ENCODE peak calls at places on chromosome 7, in ten cellular contexts. I is K562; U is suprapubic skin; Q is Panc1; J is PC-9; X is CD8-positive, alpha-beta T cell; K is testis; R is brain microvascular endothelial cell; E is mammary epithelial cell; Y is heart right ventricle. C is an unnamed sample.

GRCh38 chr7:151009340-151010001 is 14.8 kb downstream of the ATG9B start:
- DNase-seq in I (peak), U (no peak), Q (no peak), J (no peak), X (no peak), K (no peak), R (no peak), E (no peak), Y (no peak), C (no peak)

GRCh38 chr7:126637538-126637937 is 615.2 kb downstream of the GRM8 start:
- DNase-seq in I (no peak), U (no peak), Q (no peak), J (no peak), X (no peak), K (no peak), R (no peak), E (no peak), Y (no peak), C (no peak)

GRCh38 chr7:6640246-6640721 is 3.2 kb downstream of the ZNF316 start:
- DNase-seq in I (peak), U (peak), Q (no peak), J (no peak), X (no peak), K (no peak), R (peak), E (no peak), Y (no peak), C (no peak)

GRCh38 chr7:129041142-129041928 is 13.6 kb downstream of the TNPO3 start:
- DNase-seq in I (no peak), U (no peak), Q (no peak), J (no peak), X (no peak), K (no peak), R (peak), E (no peak), Y (no peak), C (no peak)

GRCh38 chr7:77455334-77455733 is 39.2 kb upstream of the GSAP start:
- DNase-seq in I (no peak), U (no peak), Q (peak), J (peak), X (no peak), K (no peak), R (peak), E (peak), Y (peak), C (peak)

GRCh38 chr7:22090107-22090506 is 144.4 kb upstream of the CDCA7L start:
- DNase-seq in I (no peak), U (no peak), Q (no peak), J (no peak), X (no peak), K (no peak), R (no peak), E (no peak), Y (no peak), C (no peak)

GRCh38 chr7:155590215-155591023 is 44.1 kb upstream of the CNPY1 start:
- DNase-seq in I (peak), U (no peak), Q (no peak), J (no peak), X (no peak), K (no peak), R (peak), E (no peak), Y (peak), C (no peak)

GRCh38 chr7:154503962-154504550 is 451.9 kb downstream of the DPP6 start:
- DNase-seq in I (peak), U (no peak), Q (peak), J (no peak), X (no peak), K (no peak), R (peak), E (peak), Y (no peak), C (peak)

GRCh38 chr7:129989466-129989865 is 36.7 kb upstream of the UBE2H start:
- DNase-seq in I (no peak), U (no peak), Q (no peak), J (peak), X (peak), K (no peak), R (no peak), E (peak), Y (no peak), C (no peak)

GRCh38 chr7:140349172-140349771 is 49.1 kb downstream of the SLC37A3 start:
- DNase-seq in I (no peak), U (no peak), Q (no peak), J (no peak), X (no peak), K (no peak), R (peak), E (no peak), Y (no peak), C (no peak)

GRCh38 chr7:7695418-7695817 is 23.0 kb downstream of the RPA3 start:
- DNase-seq in I (no peak), U (no peak), Q (no peak), J (no peak), X (no peak), K (no peak), R (no peak), E (no peak), Y (no peak), C (no peak)

GRCh38 chr7:151143261-151144015 is 24.1 kb downstream of the GBX1 start:
- DNase-seq in I (no peak), U (peak), Q (no peak), J (no peak), X (peak), K (peak), R (no peak), E (no peak), Y (no peak), C (no peak)

GRCh38 chr7:74606101-74606908 is 51.2 kb upstream of the GTF2I start:
- DNase-seq in I (no peak), U (no peak), Q (no peak), J (peak), X (peak), K (peak), R (no peak), E (no peak), Y (peak), C (no peak)

GRCh38 chr7:68414631-68415425 is 1183.4 kb upstream of the AUTS2 start:
- DNase-seq in I (peak), U (no peak), Q (no peak), J (no peak), X (no peak), K (no peak), R (no peak), E (no peak), Y (no peak), C (no peak)

GRCh38 chr7:100897111-100897608 is 1.5 kb upstream of the ACHE start:
- DNase-seq in I (peak), U (no peak), Q (no peak), J (peak), X (peak), K (peak), R (no peak), E (no peak), Y (peak), C (no peak)

GRCh38 chr7:69962077-69962855 is 364.0 kb downstream of the AUTS2 start:
- DNase-seq in I (no peak), U (no peak), Q (no peak), J (no peak), X (no peak), K (peak), R (no peak), E (no peak), Y (peak), C (no peak)

GRCh38 chr7:105473163-105473562 is 48.9 kb downstream of the PUS7 start:
- DNase-seq in I (no peak), U (no peak), Q (no peak), J (no peak), X (no peak), K (peak), R (peak), E (peak), Y (no peak), C (no peak)
- H3K27ac ChIP-seq in I (no peak), U (no peak), Q (no peak), J (no peak), X (no peak), K (no peak), R (peak), E (no peak), Y (no peak), C (peak)

GRCh38 chr7:44748948-44749731 is 493 bp downstream of the ZMIZ2 start:
- DNase-seq in I (no peak), U (no peak), Q (no peak), J (no peak), X (peak), K (peak), R (no peak), E (no peak), Y (no peak), C (no peak)
- TF ChIP-seq CTCF in I (no peak), U (no peak), Q (no peak), J (no peak), X (no peak), K (no peak), R (no peak), E (no peak), Y (no peak), C (no peak)

DNA sequence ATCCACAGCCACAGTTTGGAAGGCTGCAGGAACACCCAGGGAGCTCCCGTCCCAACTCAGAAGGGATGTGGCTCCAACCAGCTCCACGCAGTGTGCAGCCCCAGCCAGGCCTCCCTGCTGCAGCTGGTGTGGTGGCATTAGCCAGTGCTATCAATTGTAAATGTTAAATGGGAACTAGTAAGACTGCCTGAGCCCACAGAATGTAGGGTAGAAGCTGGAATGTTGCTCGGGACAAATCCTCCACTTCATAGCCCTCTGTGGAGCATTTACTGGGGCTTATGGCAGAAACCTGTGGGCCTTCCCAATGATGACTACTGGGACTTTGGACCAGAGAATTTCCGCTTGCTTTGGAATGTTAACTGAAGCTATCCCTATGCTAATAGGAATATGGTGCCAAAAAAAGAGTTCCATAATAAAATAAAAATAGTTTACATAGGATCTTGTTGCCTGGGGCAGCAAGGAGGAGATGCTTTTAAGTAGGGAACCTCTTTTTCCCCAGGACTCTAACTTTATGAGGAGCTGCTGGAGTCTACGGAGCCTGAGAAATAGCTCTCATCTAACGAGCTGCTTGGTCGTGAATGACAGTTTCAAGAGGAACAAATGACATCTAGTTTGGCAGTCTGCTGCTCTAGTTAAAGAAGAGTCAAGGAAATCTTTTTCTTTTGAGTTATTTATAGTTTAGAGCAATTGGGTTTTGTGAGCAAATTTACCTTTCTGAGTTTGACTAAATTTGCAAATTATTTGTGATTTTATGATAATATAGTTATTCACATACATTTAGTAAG is 5.8 kb upstream of the DYNC2I1 start:
- DNase-seq in I (no peak), U (no peak), Q (no peak), J (no peak), X (no peak), K (no peak), R (no peak), E (no peak), Y (no peak), C (no peak)
- H3K27ac ChIP-seq in I (no peak), U (no peak), Q (no peak), J (no peak), X (no peak), K (no peak), R (no peak), E (no peak), Y (no peak), C (no peak)

GRCh38 chr7:99499713-99500636 is at the start of gene ZNF394:
- DNase-seq in I (peak), U (peak), Q (peak), J (peak), X (peak), K (peak), R (peak), E (peak), Y (peak), C (peak)
- TF ChIP-seq CTCF in I (no peak), U (no peak), Q (no peak), J (no peak), X (no peak), K (no peak), R (peak), E (no peak), Y (peak), C (no peak)

DNA sequence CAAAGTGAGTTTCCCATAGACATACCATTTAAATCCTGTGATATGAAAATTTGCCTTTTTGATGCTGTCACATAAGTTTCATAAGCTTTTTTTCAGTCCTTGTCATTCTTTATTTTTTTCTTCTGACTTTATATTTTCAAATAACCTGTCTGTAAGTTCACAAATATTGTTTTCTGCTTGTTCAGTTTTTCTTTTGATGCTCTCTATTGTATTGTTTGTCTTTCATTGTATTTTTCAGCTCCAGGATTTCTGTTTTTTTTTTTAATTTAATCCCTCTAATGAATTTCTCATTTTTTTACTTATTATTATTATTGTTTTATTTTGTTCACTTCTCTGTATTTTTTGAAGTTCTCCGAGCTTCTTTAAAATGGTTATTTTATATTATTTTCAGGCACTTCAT is 623.4 kb downstream of the CNTNAP2 start:
- DNase-seq in I (no peak), U (no peak), Q (no peak), J (no peak), X (no peak), K (no peak), R (no peak), E (no peak), Y (no peak), C (no peak)
- H3K27ac ChIP-seq in I (no peak), U (no peak), Q (no peak), J (no peak), X (no peak), K (no peak), R (no peak), E (no peak), Y (no peak), C (no peak)